ENCODE peak calls at places on chromosome 3, in four cellular contexts. X is stimulated activated CD8-positive, alpha-beta memory T cell treated with anti-CD3 and anti-CD28 coated beads, Interleukin-7, amount 100 ng/mL, for 1 hour; T is activated T-cell treated with anti-CD3 and anti-CD28 coated beads, Interleukin-2, amount 50 U/mL, for 24 hours; H is GDM1. I is an unnamed sample.

GRCh38 chr3:114011059-114011797 is 45.1 kb downstream of the CCDC191 start:
- DNase-seq in H (no peak), T (no peak), X (no peak), I (no peak)

GRCh38 chr3:28940530-28940929 is 340.3 kb upstream of the RBMS3 start:
- DNase-seq in H (no peak), T (no peak), X (no peak), I (no peak)

GRCh38 chr3:105351821-105352220 is 14.9 kb upstream of the ALCAM start:
- DNase-seq in T (no peak), H (no peak), X (no peak), I (no peak)

GRCh38 chr3:188578579-188579363 is 424.8 kb downstream of the LPP start:
- DNase-seq in T (no peak), X (no peak), H (no peak), I (no peak)

GRCh38 chr3:58417075-58417474 is 16.6 kb downstream of the PDHB start:
- DNase-seq in T (no peak), X (no peak), H (no peak), I (no peak)

GRCh38 chr3:127264794-127265514 is 22.9 kb downstream of the PRR20G start:
- DNase-seq in X (no peak), T (no peak), H (no peak), I (no peak)

GRCh38 chr3:75242012-75242411 is 422.1 kb upstream of the FRG2C start:
- DNase-seq in H (no peak), T (no peak), X (no peak), I (no peak)

GRCh38 chr3:106862067-106862466 is 515.2 kb upstream of the CCDC54 start:
- DNase-seq in T (no peak), H (no peak), X (no peak), I (no peak)

GRCh38 chr3:31572605-31573459 is 40.1 kb downstream of the STT3B start:
- DNase-seq in H (no peak), T (no peak), X (no peak), I (no peak)

GRCh38 chr3:161284989-161285388 is 63.9 kb downstream of the NMD3 start:
- DNase-seq in H (no peak), X (no peak), T (no peak), I (no peak)

GRCh38 chr3:52128118-52128683 is 26.0 kb downstream of the POC1A start:
- DNase-seq in H (no peak), T (no peak), X (no peak), I (no peak)

GRCh38 chr3:146692254-146692653 is 87.1 kb upstream of the PLSCR5 start:
- DNase-seq in X (no peak), H (no peak), T (no peak), I (no peak)

GRCh38 chr3:14767706-14768105 is 51.1 kb upstream of the FGD5 start:
- DNase-seq in X (no peak), H (no peak), T (no peak), I (no peak)

GRCh38 chr3:113746955-113747718 is at the start of gene ATP6V1A:
- DNase-seq in T (peak; percentile 82), H (peak; percentile 74), X (peak; percentile 49), I (peak; percentile 91)

GRCh38 chr3:130504701-130505100 is 12.3 kb upstream of the COL6A6 start:
- DNase-seq in H (no peak), X (no peak), T (no peak), I (no peak)

GRCh38 chr3:15064299-15064834 is 748 bp downstream of the MRPS25 start:
- DNase-seq in T (no peak), X (no peak), H (no peak), I (peak; percentile 71)

GRCh38 chr3:61541694-61542093 is 19.7 kb upstream of the PTPRG start:
- DNase-seq in X (no peak), T (no peak), H (no peak), I (no peak)

GRCh38 chr3:81468385-81468784 is 293.1 kb downstream of the GBE1 start:
- DNase-seq in X (no peak), H (no peak), T (no peak), I (no peak)

GRCh38 chr3:169138849-169139416 is 524.6 kb downstream of the MECOM start:
- DNase-seq in T (no peak), X (no peak), H (no peak), I (no peak)

GRCh38 chr3:54939591-54940300 is 11.9 kb upstream of the LRTM1 start:
- DNase-seq in H (no peak), X (no peak), T (no peak), I (no peak)

GRCh38 chr3:134711284-134711683 is 60.5 kb upstream of the KY start:
- DNase-seq in T (no peak), X (no peak), H (no peak), I (no peak)

GRCh38 chr3:61158676-61159075 is 92.6 kb downstream of the FHIT start:
- DNase-seq in T (no peak), H (no peak), X (no peak), I (no peak)

GRCh38 chr3:9069971-9070370 is 106.7 kb upstream of the RAD18 start:
- DNase-seq in H (no peak), X (no peak), T (no peak), I (no peak)

GRCh38 chr3:184156522-184156955 is 1.4 kb downstream of the DVL3 start:
- DNase-seq in T (no peak), X (no peak), H (no peak), I (no peak)

GRCh38 chr3:111890051-111890580 is 31.1 kb downstream of the PHLDB2 start:
- DNase-seq in X (no peak), T (no peak), H (no peak), I (no peak)

GRCh38 chr3:78858165-78858564 is 909.6 kb downstream of the ROBO1 start:
- DNase-seq in X (no peak), H (no peak), T (no peak), I (no peak)

GRCh38 chr3:14822875-14823807 is 4.4 kb downstream of the FGD5 start:
- DNase-seq in H (no peak), T (no peak), X (no peak), I (no peak)

GRCh38 chr3:34387831-34388564 is 589.6 kb downstream of the PDCD6IP start:
- DNase-seq in H (no peak), X (no peak), T (no peak), I (no peak)

GRCh38 chr3:110903771-110904532 is 167.7 kb upstream of the NECTIN3 start:
- DNase-seq in H (no peak), T (no peak), X (no peak), I (no peak)

GRCh38 chr3:45605569-45605968 is 11.0 kb downstream of the LIMD1 start:
- DNase-seq in X (no peak), T (no peak), H (no peak), I (no peak)

GRCh38 chr3:134212898-134213665 is 37.6 kb downstream of the RYK start:
- DNase-seq in H (peak; percentile 61), T (peak; percentile 92), X (peak; percentile 77), I (peak; percentile 95)

GRCh38 chr3:194852836-194853508 is 167.3 kb downstream of the FAM43A start:
- DNase-seq in H (no peak), X (no peak), T (no peak), I (no peak)

GRCh38 chr3:194369522-194370279 is at the start of gene LRRC15:
- DNase-seq in T (no peak), H (no peak), X (no peak), I (no peak)

GRCh38 chr3:129558772-129559564 is 16.0 kb downstream of the H1-8 start:
- DNase-seq in X (no peak), T (no peak), H (no peak), I (no peak)

GRCh38 chr3:185537369-185537970 is 14.9 kb downstream of the LIPH start:
- DNase-seq in T (peak; percentile 38), X (no peak), H (peak; percentile 24), I (no peak)

GRCh38 chr3:195847061-195847950 is 35.6 kb upstream of the MUC4 start:
- DNase-seq in H (no peak), T (no peak), X (no peak), I (no peak)

I was measured in activated effector memory CD4-positive, alpha-beta T cell treated with anti-CD3 and anti-CD28 coated beads, Interleukin-2, amount 50 U/mL, for 16 hours.